ENCODE peak calls at places on chromosomes 6 and 20, in six cellular contexts. U is dorsolateral prefrontal cortex, J is mammary epithelial cell, R is spleen, N is heart left ventricle, P is hepatocyte. K is an unnamed sample.

GRCh38 chr6:18314317-18314997 is 50.1 kb upstream of the DEK start:
- DNase-seq in U (no peak), J (no peak), R (no peak), N (no peak), P (no peak), K (no peak)

GRCh38 chr6:113909224-113909856 is 52.2 kb downstream of the MARCKS start:
- DNase-seq in U (no peak), J (peak; percentile 11), R (no peak), N (no peak), P (peak; percentile 80), K (peak; percentile 69)

GRCh38 chr6:163200299-163201093 is 214.0 kb upstream of the QKI start:
- DNase-seq in U (no peak), J (no peak), R (no peak), N (no peak), P (no peak), K (no peak)

GRCh38 chr6:5300206-5300764 is 39.0 kb downstream of the FARS2 start:
- DNase-seq in U (no peak), J (no peak), R (no peak), N (no peak), P (no peak), K (no peak)

GRCh38 chr6:142885182-142885867 is 59.7 kb downstream of the HIVEP2 start:
- DNase-seq in U (no peak), J (peak; percentile 99), R (no peak), N (peak; percentile 67), P (peak; percentile 85), K (peak; percentile 99)

GRCh38 chr20:20230741-20231140 is 137.2 kb upstream of the INSM1 start:
- DNase-seq in U (no peak), J (no peak), R (no peak), N (no peak), P (no peak), K (no peak)

GRCh38 chr6:80502871-80503270 is 396.4 kb downstream of the BCKDHB start:
- DNase-seq in U (no peak), J (no peak), R (no peak), N (no peak), P (no peak), K (no peak)

GRCh38 chr6:84685983-84686584 is 78.3 kb downstream of the TBX18 start:
- DNase-seq in U (no peak), J (peak; percentile 6), R (no peak), N (no peak), P (no peak), K (peak; percentile 22)

GRCh38 chr6:164216839-164217238 is 802.3 kb downstream of the QKI start:
- DNase-seq in U (no peak), J (no peak), R (no peak), N (peak; percentile 34), P (no peak), K (no peak)

GRCh38 chr6:167341038-167341613 is 16.2 kb downstream of the TTLL2 start:
- DNase-seq in U (no peak), J (no peak), R (no peak), N (no peak), P (no peak), K (no peak)

GRCh38 chr6:12813321-12813720 is 96.8 kb downstream of the PHACTR1 start:
- DNase-seq in U (no peak), J (no peak), R (no peak), N (no peak), P (no peak), K (no peak)

GRCh38 chr6:159934181-159934580 is 34.7 kb upstream of the IGF2R start:
- DNase-seq in U (no peak), J (no peak), R (no peak), N (no peak), P (no peak), K (peak; percentile 48)

GRCh38 chr6:6918216-6918983 is 189.4 kb upstream of the RREB1 start:
- DNase-seq in U (peak; percentile 43), J (peak; percentile 71), R (no peak), N (no peak), P (no peak), K (peak; percentile 45)

GRCh38 chr20:51541189-51542032 is 1.1 kb downstream of the NFATC2 start:
- DNase-seq in U (peak; percentile 43), J (no peak), R (peak; percentile 89), N (peak; percentile 85), P (peak; percentile 83), K (peak; percentile 49)

GRCh38 chr6:170090561-170090960 is 200.3 kb downstream of the DLL1 start:
- DNase-seq in U (no peak), J (no peak), R (peak; percentile 37), N (no peak), P (no peak), K (no peak)

GRCh38 chr6:155544677-155545076 is 89.0 kb upstream of the NOX3 start:
- DNase-seq in U (no peak), J (no peak), R (no peak), N (no peak), P (no peak), K (no peak)

GRCh38 chr6:168232989-168233874 is 86.3 kb downstream of the DACT2 start:
- DNase-seq in U (no peak), J (no peak), R (no peak), N (no peak), P (no peak), K (no peak)

GRCh38 chr20:19920388-19921138 is 96.6 kb upstream of the NAA20 start:
- DNase-seq in U (no peak), J (no peak), R (no peak), N (no peak), P (no peak), K (no peak)

GRCh38 chr20:50850721-50851286 is 55.9 kb downstream of the BCAS4 start:
- DNase-seq in U (no peak), J (no peak), R (no peak), N (no peak), P (peak; percentile 49), K (no peak)

GRCh38 chr6:14055541-14055940 is 62.0 kb upstream of the CD83 start:
- DNase-seq in U (no peak), J (no peak), R (no peak), N (no peak), P (no peak), K (no peak)

GRCh38 chr6:4844108-4844507 is 67.9 kb downstream of the CDYL start:
- DNase-seq in U (no peak), J (no peak), R (no peak), N (no peak), P (no peak), K (no peak)

GRCh38 chr20:49415005-49415663 is 67.3 kb downstream of the KCNB1 start:
- DNase-seq in U (no peak), J (no peak), R (no peak), N (no peak), P (no peak), K (no peak)

GRCh38 chr6:139135578-139136545 is 982 bp downstream of the HECA start:
- DNase-seq in U (peak; percentile 70), J (peak; percentile 39), R (peak; percentile 97), N (peak; percentile 84), P (peak; percentile 76), K (no peak)

GRCh38 chr6:90151827-90152449 is 144.7 kb downstream of the BACH2 start:
- DNase-seq in U (no peak), J (no peak), R (no peak), N (no peak), P (no peak), K (no peak)

GRCh38 chr6:24908555-24908954 is 27.2 kb downstream of the RIPOR2 start:
- DNase-seq in U (no peak), J (no peak), R (no peak), N (no peak), P (no peak), K (no peak)

GRCh38 chr6:12097791-12098190 is 85.7 kb downstream of the HIVEP1 start:
- DNase-seq in U (no peak), J (peak; percentile 31), R (no peak), N (no peak), P (no peak), K (no peak)

GRCh38 chr6:152094992-152095592 is 287.6 kb downstream of the ESR1 start:
- DNase-seq in U (no peak), J (peak; percentile 100), R (no peak), N (peak; percentile 89), P (peak; percentile 90), K (peak; percentile 99)
- H3K27ac ChIP-seq in U (no peak overlapping the region), J (peak overlapping the region; percentile 56), R (no peak overlapping the region), N (no peak overlapping the region), P (peak overlapping the region; percentile 14), K (peak overlapping the region; percentile 66)

DNA sequence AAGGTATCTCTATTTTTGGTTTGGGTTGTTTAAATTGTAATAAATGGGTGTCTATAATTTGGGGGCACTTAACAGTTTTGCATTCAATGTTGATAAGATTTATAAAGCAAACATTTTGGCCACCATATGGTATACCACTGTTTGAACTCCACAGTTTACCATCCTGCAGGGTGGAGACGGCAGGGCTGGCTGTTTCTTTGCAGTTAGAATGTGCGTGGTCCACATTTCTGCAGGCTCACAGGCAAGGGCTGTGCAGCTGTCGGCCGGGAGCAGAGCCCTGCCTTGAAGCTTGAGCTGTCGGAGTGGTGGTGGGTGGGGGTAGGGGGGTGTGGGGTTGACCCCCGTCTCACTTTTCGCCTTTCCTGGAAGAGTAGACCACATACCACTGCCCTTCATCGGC is 135.9 kb downstream of the CDH4 start:
- DNase-seq in U (no peak), J (no peak), R (no peak), N (no peak), P (no peak), K (no peak)
- H3K4me3 ChIP-seq in U (no peak overlapping the region), J (no peak overlapping the region), R (no peak overlapping the region), N (no peak overlapping the region), P (no peak overlapping the region), K (no peak overlapping the region)

GRCh38 chr6:73249998-73250397 is 13.0 kb downstream of the KHDC1 start:
- DNase-seq in U (no peak), J (no peak), R (no peak), N (no peak), P (no peak), K (no peak)

GRCh38 chr6:73252703-73253102 is 10.3 kb downstream of the KHDC1 start:
- DNase-seq in U (no peak), J (no peak), R (no peak), N (no peak), P (no peak), K (no peak)

GRCh38 chr6:73248192-73248898 is 14.7 kb downstream of the KHDC1 start:
- DNase-seq in U (no peak), J (no peak), R (no peak), N (no peak), P (no peak), K (no peak)
- TF ChIP-seq CTCF in U (no peak), J (no peak), R (no peak), N (no peak), P (no peak), K (no peak)

DNA sequence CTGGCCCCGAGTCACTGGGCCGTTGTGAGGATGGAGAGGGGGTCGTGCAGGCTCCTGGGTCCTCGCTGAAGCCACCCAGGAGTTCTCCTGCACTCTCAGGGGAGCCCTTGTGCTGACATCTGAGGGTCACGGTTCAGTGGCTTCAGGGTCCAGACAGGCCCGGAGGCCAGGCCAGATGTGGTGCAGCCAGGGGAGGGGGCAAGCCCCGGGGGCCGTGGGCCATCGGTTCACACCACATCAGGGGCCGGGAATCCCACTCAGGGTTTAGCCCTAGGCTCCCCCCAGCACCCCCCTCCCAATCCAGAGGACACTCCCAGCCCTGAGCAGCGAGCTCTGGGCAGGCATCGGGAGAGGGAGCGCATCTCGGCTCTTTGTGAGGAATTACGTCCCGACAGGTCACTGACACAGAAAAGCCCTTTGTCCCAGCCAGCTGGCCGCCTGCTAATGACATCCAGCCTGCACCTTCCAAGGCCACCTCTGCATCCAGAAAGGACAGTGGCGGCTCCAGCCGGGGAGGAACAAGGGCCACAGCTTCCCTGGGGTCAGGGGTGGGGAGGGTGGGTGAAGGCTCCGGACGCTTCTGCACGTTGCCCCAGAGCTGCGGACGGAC is 6.4 kb upstream of the CHRNA4 start:
- DNase-seq in U (no peak), J (no peak), R (no peak), N (no peak), P (no peak), K (no peak)
- H3K27ac ChIP-seq in U (no peak overlapping the region), J (no peak overlapping the region), R (no peak overlapping the region), N (no peak overlapping the region), P (no peak overlapping the region), K (no peak overlapping the region)

GRCh38 chr6:136014454-136015421 is 163.2 kb downstream of the PDE7B start:
- DNase-seq in U (no peak), J (no peak), R (no peak), N (peak; percentile 47), P (no peak), K (peak; percentile 100)
- H3K4me3 ChIP-seq in U (no peak overlapping the region), J (no peak overlapping the region), R (no peak overlapping the region), N (peak overlapping the region; percentile 11), P (no peak overlapping the region), K (no peak overlapping the region)

K was measured in brain microvascular endothelial cell.